ENCODE peak calls at places on chromosomes 5 and 9, in four cellular contexts. J, D, C and Q are unnamed samples.

GRCh38 chr5:159764283-159764927 is 151.9 kb upstream of the ADRA1B start:
- DNase-seq in D (no peak), J (no peak), C (no peak), Q (no peak)

GRCh38 chr9:114284316-114285060 is 38.4 kb upstream of the ORM1 start:
- DNase-seq in D (peak), C (peak), J (no peak), Q (peak)

GRCh38 chr9:105877719-105878118 is 183.4 kb downstream of the TMEM38B start:
- DNase-seq in D (no peak), J (no peak), C (no peak), Q (no peak)

GRCh38 chr9:108727580-108728056 is 128.2 kb downstream of the ACTL7B start:
- DNase-seq in J (no peak), D (peak), C (peak), Q (peak)

GRCh38 chr5:1438871-1439270 is 6.4 kb downstream of the SLC6A3 start:
- DNase-seq in J (no peak), C (no peak), D (no peak), Q (no peak)

GRCh38 chr5:80463269-80463668 is 24.6 kb upstream of the FAM151B start:
- DNase-seq in J (no peak), D (peak), C (no peak), Q (no peak)

GRCh38 chr9:136225366-136225747 is 20.3 kb downstream of the QSOX2 start:
- DNase-seq in C (no peak), J (peak), D (no peak), Q (no peak)

GRCh38 chr9:125745682-125746016 is 1.5 kb upstream of the PBX3 start:
- DNase-seq in C (no peak), D (no peak), J (no peak), Q (peak)

GRCh38 chr9:136775191-136775590 is 10.9 kb upstream of the LCN15 start:
- DNase-seq in C (no peak), J (no peak), D (no peak), Q (no peak)

GRCh38 chr9:124398191-124398590 is 17.1 kb downstream of the PSMB7 start:
- DNase-seq in C (no peak), D (no peak), J (no peak), Q (no peak)

GRCh38 chr5:51345106-51345505 is 38.1 kb upstream of the ISL1 start:
- DNase-seq in D (no peak), C (no peak), J (no peak), Q (no peak)

GRCh38 chr9:77708416-77708815 is 60.3 kb upstream of the GNA14 start:
- DNase-seq in D (no peak), C (no peak), J (no peak), Q (no peak)

GRCh38 chr5:26295541-26295940 is 742.8 kb downstream of the CDH9 start:
- DNase-seq in C (no peak), J (no peak), D (no peak), Q (no peak)

GRCh38 chr9:134536101-134536900 is 105.3 kb upstream of the COL5A1 start:
- DNase-seq in C (peak), D (peak), J (no peak), Q (no peak)

DNA sequence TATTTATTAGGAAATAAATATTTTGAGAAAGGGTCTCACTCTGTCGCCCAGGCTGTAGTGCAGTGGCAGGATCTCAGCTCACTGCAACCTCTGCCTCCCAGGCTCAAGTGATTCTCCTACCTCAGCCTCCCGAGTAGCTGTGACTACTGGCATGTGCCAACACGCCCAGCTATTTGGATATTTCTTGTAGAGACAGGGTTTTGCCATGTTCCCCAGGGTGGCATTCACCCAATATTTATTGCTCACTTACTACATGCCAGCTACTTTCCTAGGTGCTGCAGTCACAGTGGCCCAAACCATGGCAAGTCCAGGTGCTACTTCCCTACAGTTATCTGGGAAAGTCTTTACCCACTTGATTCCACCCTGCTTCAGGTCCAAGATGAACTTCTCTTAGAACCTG is 8.3 kb upstream of the MED7 start:
- DNase-seq in J (no peak), C (no peak), D (no peak), Q (no peak)
- H3K27ac ChIP-seq in J (no peak), C (no peak), D (no peak), Q (no peak)

GRCh38 chr5:129496410-129496809 is 36.3 kb downstream of the ADAMTS19 start:
- DNase-seq in D (no peak), C (peak), J (no peak), Q (no peak)
- H3K27ac ChIP-seq in D (peak), C (peak), J (no peak), Q (no peak)

DNA sequence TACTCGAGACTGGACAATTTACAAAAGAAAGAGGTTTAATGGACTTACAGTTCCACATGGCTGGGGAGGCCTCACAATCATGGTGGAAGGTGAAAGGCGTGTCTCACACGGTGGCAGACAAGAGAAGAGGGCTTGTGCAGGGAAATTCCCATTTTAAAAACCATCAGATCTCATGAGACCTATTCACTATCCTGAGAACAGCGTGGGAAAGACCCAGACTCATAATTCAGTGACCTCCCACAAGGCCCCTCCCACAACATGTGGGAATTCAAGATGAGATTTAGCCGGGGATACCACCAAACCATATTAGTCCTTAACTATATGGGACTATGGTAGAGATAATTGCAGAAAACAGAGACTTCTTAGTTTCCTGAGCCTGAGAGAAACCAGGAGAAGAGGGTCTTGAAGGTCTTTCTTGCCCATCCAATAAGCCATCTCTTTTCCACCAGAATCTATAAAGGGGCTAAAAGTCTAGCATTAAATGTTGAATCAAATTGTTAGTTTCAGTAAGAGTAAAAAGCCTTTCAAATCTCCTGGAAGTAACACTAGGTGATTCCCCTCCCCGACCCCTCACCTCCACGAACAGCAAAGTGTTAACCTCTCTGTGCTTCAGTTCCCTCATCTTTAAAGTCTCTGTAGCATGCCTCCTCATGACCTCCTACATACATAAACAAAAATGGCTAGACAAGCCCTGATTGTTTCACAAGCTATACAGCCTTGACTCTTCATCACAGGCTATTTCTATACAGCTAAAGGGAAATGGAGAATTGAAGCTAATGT is 259.1 kb downstream of the TMEM167A start:
- DNase-seq in D (no peak), J (no peak), C (no peak), Q (no peak)
- H3K27ac ChIP-seq in D (no peak), J (no peak), C (no peak), Q (no peak)

GRCh38 chr5:79401216-79401615 is 112.7 kb downstream of the HOMER1 start:
- DNase-seq in D (no peak), C (no peak), J (no peak), Q (no peak)
- H3K27ac ChIP-seq in D (no peak), C (no peak), J (no peak), Q (no peak)

GRCh38 chr5:78895616-78896015 is 89.5 kb downstream of the ARSB start:
- DNase-seq in C (no peak), D (no peak), J (no peak), Q (no peak)
- H3K27ac ChIP-seq in C (no peak), D (no peak), J (no peak), Q (no peak)